ENCODE peak calls at places on chromosome 1, in five cellular contexts. E is adrenal gland, G is endodermal cell, D is colonic mucosa, H is lower lobe of right lung. Y is an unnamed sample.

GRCh38 chr1:154816937-154817336 is 53.1 kb downstream of the KCNN3 start:
- DNase-seq in H (no peak), G (no peak), D (no peak), E (no peak), Y (no peak)

GRCh38 chr1:61450454-61451213 is 274.3 kb downstream of the TM2D1 start:
- DNase-seq in D (peak; percentile 70), E (no peak), H (no peak), G (no peak), Y (peak; percentile 65)

GRCh38 chr1:61448934-61449368 is 276.0 kb downstream of the TM2D1 start:
- DNase-seq in E (peak; percentile 55), H (no peak), D (peak; percentile 42), G (no peak), Y (peak; percentile 80)

GRCh38 chr1:92705456-92705855 is 79.5 kb downstream of the EVI5 start:
- DNase-seq in H (no peak), D (no peak), E (no peak), G (no peak), Y (no peak)

GRCh38 chr1:3431266-3431665 is 23.2 kb upstream of the ARHGEF16 start:
- DNase-seq in G (peak; percentile 86), H (no peak), D (no peak), E (no peak), Y (peak; percentile 14)

GRCh38 chr1:203545032-203545816 is 51.3 kb downstream of the OPTC start:
- DNase-seq in G (no peak), H (no peak), D (no peak), E (no peak), Y (no peak)

GRCh38 chr1:181033799-181034391 is at the start of gene MR1:
- DNase-seq in D (peak; percentile 30), E (peak; percentile 49), H (no peak), G (no peak), Y (no peak)

GRCh38 chr1:76144233-76144632 is 69.7 kb downstream of the ST6GALNAC3 start:
- DNase-seq in H (no peak), D (no peak), G (no peak), E (no peak), Y (no peak)

DNA sequence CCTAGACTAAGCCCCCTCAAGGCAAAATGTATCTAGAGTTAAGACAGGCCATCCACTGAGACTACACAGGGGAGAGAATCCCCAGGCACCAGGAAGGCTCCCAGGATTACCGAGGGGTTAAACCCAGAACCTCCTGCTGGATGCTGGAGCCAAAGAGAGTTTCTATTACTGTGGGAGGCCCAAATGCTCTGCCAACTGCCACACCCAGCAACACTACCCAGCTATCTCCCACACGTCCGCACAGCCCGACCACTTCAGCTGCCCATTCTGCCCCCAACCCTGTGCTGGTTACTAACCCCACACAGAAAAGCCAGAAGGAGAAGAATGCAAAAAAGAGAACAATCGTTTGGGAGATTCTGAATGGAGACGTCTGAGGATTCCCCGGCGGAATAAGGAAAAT is 63.6 kb downstream of the CD46 start:
- DNase-seq in E (peak; percentile 24), G (no peak), H (no peak), D (no peak), Y (no peak)
- H3K27ac ChIP-seq in E (no peak overlapping the region), G (no peak overlapping the region), H (no peak overlapping the region), D (no peak overlapping the region), Y (peak overlapping the region; percentile 66)

GRCh38 chr1:31795801-31796621 is 19.8 kb downstream of the SPOCD1 start:
- DNase-seq in H (peak; percentile 33), D (no peak), G (no peak), E (no peak), Y (no peak)

GRCh38 chr1:31797216-31797615 is 18.6 kb downstream of the SPOCD1 start:
- DNase-seq in G (no peak), H (peak; percentile 16), E (no peak), D (no peak), Y (no peak)

GRCh38 chr1:31796707-31797106 is 19.1 kb downstream of the SPOCD1 start:
- DNase-seq in H (peak; percentile 4), D (no peak), G (no peak), E (no peak), Y (no peak)

GRCh38 chr1:31793586-31794285 is 22.1 kb downstream of the SPOCD1 start:
- DNase-seq in H (peak; percentile 23), D (no peak), G (no peak), E (no peak), Y (no peak)

DNA sequence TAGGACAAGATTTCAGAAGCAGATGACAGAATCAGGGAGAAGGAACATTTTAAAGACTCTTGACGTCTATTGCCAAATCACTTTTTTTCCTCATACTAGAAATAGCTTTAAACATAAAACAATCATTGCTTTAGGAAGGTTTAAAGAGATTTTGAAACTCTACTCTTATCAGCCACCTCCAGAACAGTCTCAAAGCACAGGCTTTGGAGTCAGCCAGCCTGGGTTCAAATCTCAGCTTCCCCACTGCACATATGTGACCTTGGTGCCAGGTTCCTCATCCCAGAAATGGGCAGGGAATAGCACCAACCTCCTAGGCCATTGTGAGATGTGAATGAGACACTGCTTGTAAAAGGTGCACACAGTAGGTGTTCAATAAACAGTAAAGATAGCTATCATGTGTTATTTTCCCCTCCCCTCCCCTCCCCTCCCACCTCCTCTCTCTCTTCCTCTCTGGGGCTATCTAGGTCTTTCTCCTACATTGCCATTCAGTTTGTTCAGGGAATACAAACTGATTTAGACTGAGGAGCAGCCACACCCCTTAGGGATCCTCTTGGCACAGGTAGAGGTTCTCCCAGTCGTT is 20.6 kb downstream of the SPOCD1 start:
- DNase-seq in E (no peak), H (no peak), D (no peak), G (no peak), Y (no peak)
- H3K4me1 ChIP-seq in E (no peaks in the 10 kb centered on the region), H (no peaks in the 10 kb centered on the region), D (no peaks in the 10 kb centered on the region), G (peaks cover 9% of the 10 kb centered on the region), Y (no peaks in the 10 kb centered on the region)

GRCh38 chr1:2199042-2199810 is 4.7 kb upstream of the FAAP20 start:
- DNase-seq in D (peak; percentile 95), H (peak; percentile 92), G (peak; percentile 93), E (peak; percentile 86), Y (peak; percentile 94)
- H3K27ac ChIP-seq in D (peak overlapping the region; percentile 83), H (peak overlapping the region; percentile 88), G (no peak overlapping the region), E (peak overlapping the region; percentile 56), Y (peak overlapping the region; percentile 82)

GRCh38 chr1:47179988-47180563 is 9.8 kb downstream of the PDZK1IP1 start:
- DNase-seq in D (no peak), H (no peak), G (no peak), E (no peak), Y (no peak)
- H3K4me1 ChIP-seq in D (no peaks in the 10 kb centered on the region), H (peaks cover 19% of the 10 kb centered on the region), G (no peaks in the 10 kb centered on the region), E (peaks cover 11% of the 10 kb centered on the region), Y (peaks cover 3% of the 10 kb centered on the region)

DNA sequence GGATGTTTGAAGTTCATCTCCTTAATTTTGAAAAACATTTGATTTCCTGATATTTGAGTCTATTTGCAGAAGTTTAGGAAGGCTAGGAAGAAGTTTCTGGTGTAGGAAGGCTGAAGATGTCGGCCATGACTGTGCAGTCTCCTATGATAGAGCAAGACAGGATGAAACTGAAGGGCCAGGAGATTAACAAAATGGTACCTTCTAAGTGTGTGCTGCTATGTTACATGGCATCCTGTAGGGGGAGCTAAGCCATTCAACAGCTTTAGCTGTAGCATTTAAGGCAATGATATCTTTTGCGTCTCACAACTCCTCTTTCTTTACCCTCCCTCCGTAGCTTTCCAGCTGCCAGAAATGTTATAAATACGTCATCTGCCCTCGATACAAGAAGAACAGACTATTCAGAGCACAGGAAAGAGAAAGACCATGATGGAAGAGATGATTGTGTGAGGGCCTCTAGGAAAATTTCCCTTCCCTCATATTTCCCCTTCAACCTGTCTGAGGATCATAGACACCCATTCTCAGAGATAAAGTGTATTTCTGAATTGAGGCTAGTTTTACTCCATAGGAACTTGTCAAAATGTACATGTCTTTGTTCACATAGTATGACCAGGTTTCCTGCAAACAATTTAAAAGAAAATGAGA is 61.1 kb downstream of the XCL1 start:
- DNase-seq in G (no peak), H (no peak), D (no peak), E (no peak), Y (no peak)
- H3K27ac ChIP-seq in G (no peak overlapping the region), H (no peak overlapping the region), D (no peak overlapping the region), E (no peak overlapping the region), Y (peak overlapping the region; percentile 57)

DNA sequence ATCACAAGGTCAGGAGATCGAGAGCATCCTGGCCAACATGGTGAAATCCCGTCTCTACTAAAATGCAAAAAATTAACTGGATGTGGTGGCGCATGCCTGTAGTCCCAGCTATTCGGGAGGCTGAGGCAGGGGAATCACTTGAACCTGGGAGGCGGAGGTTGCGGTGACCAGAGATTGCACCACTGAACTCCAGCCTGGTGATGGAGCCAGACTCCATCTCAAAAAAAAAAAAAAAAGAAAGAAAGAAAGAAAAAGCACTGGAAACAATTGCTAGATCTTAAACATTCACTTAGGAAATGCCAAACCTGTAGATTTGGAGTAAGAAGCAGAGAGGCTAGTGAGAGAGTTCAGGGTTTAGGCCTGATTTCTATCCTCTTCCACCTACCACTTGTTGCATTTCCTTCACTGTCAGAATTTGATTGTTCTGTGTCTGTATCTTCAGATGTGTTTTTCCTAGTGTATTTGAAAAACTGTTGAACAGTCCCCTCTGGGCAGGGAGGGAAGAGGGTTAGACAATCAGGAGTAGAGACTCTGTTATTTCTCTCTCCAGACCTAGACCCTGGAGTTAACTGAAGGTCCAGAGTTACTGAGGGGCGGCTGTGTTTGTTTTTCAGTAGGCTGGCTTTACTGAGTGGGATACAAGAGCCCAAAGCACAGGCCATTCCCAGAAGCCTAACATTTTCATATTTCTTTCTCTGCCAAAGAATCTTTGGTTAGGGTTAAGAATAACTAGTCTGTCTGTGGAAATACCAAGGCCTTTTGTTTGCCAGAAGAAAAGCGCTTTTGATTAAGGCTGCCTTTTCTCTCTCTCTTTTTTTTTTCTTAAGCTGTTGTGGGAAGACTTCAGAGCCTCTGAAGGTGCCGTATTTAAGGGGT is 31.1 kb upstream of the MACF1 start:
- DNase-seq in D (no peak), E (no peak), H (no peak), G (no peak), Y (no peak)
- H3K4me1 ChIP-seq in D (no peaks in the 10 kb centered on the region), E (peaks cover 51% of the 10 kb centered on the region), H (peaks cover 81% of the 10 kb centered on the region), G (peaks cover 24% of the 10 kb centered on the region), Y (peaks cover 63% of the 10 kb centered on the region)

Y was measured in heart left ventricle.